ENCODE peak calls at places on chromosomes 3 and 15, in ten cellular contexts. S is astrocyte of the spinal cord; A is T-helper 9 cell; Q is GM12891; X is mesenteric fat pad; R is GM23338; U is stomach; K is bronchial epithelial cell; N is activated CD8-positive, alpha-beta T cell treated with anti-CD3 and anti-CD28 coated beads, Interleukin-2, amount 10 ng/mL, durations not matched to agents 7 days and 5 days; V is ELF-1. D is an unnamed sample.

GRCh38 chr3:195557327-195557726 is 14.2 kb upstream of the PPP1R2 start:
- DNase-seq in X (no peak), Q (no peak), N (no peak), U (no peak), R (no peak), K (no peak), A (no peak), S (no peak), V (no peak), D (no peak)

GRCh38 chr15:73165844-73166243 is 113.6 kb downstream of the NEO1 start:
- DNase-seq in K (peak), A (no peak), R (no peak), V (no peak), N (no peak), S (no peak), X (no peak), Q (no peak), U (no peak), D (no peak)

GRCh38 chr3:98770261-98771039 is 7.3 kb downstream of the ST3GAL6 start:
- DNase-seq in A (no peak), S (no peak), N (peak), X (no peak), Q (no peak), U (peak), V (peak), K (no peak), R (no peak), D (no peak)

GRCh38 chr15:65300924-65301441 is 3.5 kb upstream of the RNU5B-1 start:
- DNase-seq in S (no peak), Q (no peak), K (no peak), R (peak), N (no peak), X (no peak), A (no peak), V (peak), U (no peak), D (no peak)

GRCh38 chr15:35725353-35725752 is 179.4 kb upstream of the DPH6 start:
- DNase-seq in Q (no peak), V (no peak), R (no peak), X (no peak), A (no peak), N (no peak), S (no peak), K (peak), U (no peak), D (no peak)

GRCh38 chr3:21163961-21164360 is 587.0 kb downstream of the ZNF385D start:
- DNase-seq in X (no peak), A (no peak), K (no peak), R (no peak), V (no peak), U (no peak), S (no peak), Q (no peak), N (no peak), D (peak)

GRCh38 chr3:124592658-124593441 is 137.4 kb upstream of the UMPS start:
- DNase-seq in U (peak), K (peak), V (peak), A (no peak), Q (no peak), S (no peak), N (no peak), X (no peak), R (peak), D (no peak)

GRCh38 chr3:73018790-73019441 is 22.3 kb downstream of the PPP4R2 start:
- DNase-seq in K (no peak), X (no peak), U (no peak), V (no peak), R (no peak), A (no peak), S (no peak), Q (no peak), N (no peak), D (no peak)

GRCh38 chr3:12992629-12993021 is 80.6 kb downstream of the IQSEC1 start:
- DNase-seq in Q (no peak), N (no peak), K (no peak), X (no peak), S (no peak), A (no peak), U (no peak), V (no peak), R (no peak), D (no peak)

GRCh38 chr3:175150812-175151411 is 291.8 kb downstream of the NAALADL2 start:
- DNase-seq in A (no peak), K (peak), X (no peak), N (no peak), S (peak), Q (no peak), R (no peak), V (peak), U (no peak), D (no peak)

GRCh38 chr3:18900994-18901393 is 247.3 kb upstream of the KCNH8 start:
- DNase-seq in S (peak), U (no peak), X (no peak), Q (no peak), A (no peak), N (no peak), K (no peak), R (no peak), V (no peak), D (no peak)

GRCh38 chr3:136050250-136050649 is 84.7 kb downstream of the PPP2R3A start:
- DNase-seq in N (no peak), Q (no peak), K (no peak), X (no peak), R (no peak), U (no peak), V (no peak), S (peak), A (no peak), D (no peak)

GRCh38 chr3:112629425-112629824 is 11.5 kb downstream of the CCDC80 start:
- DNase-seq in K (peak), S (peak), U (no peak), N (no peak), Q (no peak), A (no peak), R (no peak), X (no peak), V (peak), D (peak)

GRCh38 chr3:70264122-70264780 is 48.2 kb downstream of the MDFIC2 start:
- DNase-seq in A (no peak), K (peak), N (no peak), V (no peak), S (peak), X (no peak), R (no peak), U (peak), Q (no peak), D (no peak)

GRCh38 chr3:140830391-140830790 is 111.2 kb upstream of the SLC25A36 start:
- DNase-seq in A (no peak), S (no peak), U (no peak), V (no peak), N (no peak), K (no peak), X (no peak), Q (no peak), R (no peak), D (no peak)

GRCh38 chr15:89665449-89666146 is 10.3 kb upstream of the KIF7 start:
- DNase-seq in A (no peak), K (peak), Q (no peak), U (peak), R (peak), N (peak), X (no peak), S (peak), V (peak), D (no peak)

GRCh38 chr15:40545457-40545856 is 19.4 kb downstream of the CCDC32 start:
- DNase-seq in V (no peak), K (no peak), A (no peak), Q (no peak), S (no peak), X (no peak), N (no peak), U (no peak), R (peak), D (no peak)

GRCh38 chr3:161213644-161214043 is 7.5 kb upstream of the NMD3 start:
- DNase-seq in U (no peak), N (no peak), X (no peak), K (no peak), V (no peak), A (no peak), Q (no peak), R (peak), S (no peak), D (no peak)

GRCh38 chr3:105791919-105792786 is 76.7 kb downstream of the CBLB start:
- DNase-seq in K (peak), N (no peak), R (no peak), Q (no peak), U (peak), V (no peak), X (no peak), A (no peak), S (peak), D (no peak)

GRCh38 chr3:168213920-168214319 is 118.2 kb upstream of the GOLIM4 start:
- DNase-seq in X (no peak), A (no peak), R (peak), S (peak), U (no peak), Q (no peak), N (no peak), K (no peak), V (no peak), D (no peak)

GRCh38 chr15:82950746-82951370 is 1.7 kb downstream of the HOMER2 start:
- DNase-seq in A (no peak), Q (peak), N (no peak), X (no peak), V (no peak), U (no peak), S (no peak), R (no peak), K (no peak), D (no peak)

GRCh38 chr3:72679540-72680198 is 168.6 kb downstream of the SHQ1 start:
- DNase-seq in X (no peak), Q (peak), U (no peak), K (no peak), R (no peak), V (no peak), S (peak), N (no peak), A (no peak), D (no peak)

D was measured in NCI-H524 treated with DMSO at 0.1 percent for 48 hours.